ENCODE peak calls at places on chromosomes 12 and 14, in six cellular contexts. S is SHP77 treated with DMSO at 0.1 percent for 48 hours, K is amniotic stem cell, W is mucosa of descending colon, C is NCI-H524, E is iPS-NIHi11. T is an unnamed sample.

GRCh38 chr14:68926236-68926635 is 52.9 kb downstream of the ACTN1 start:
- DNase-seq in E (no peak), W (no peak), K (no peak), S (no peak), C (peak), T (no peak)

GRCh38 chr12:40336573-40337199 is 111.9 kb downstream of the LRRK2 start:
- DNase-seq in W (no peak), E (peak), C (peak), S (no peak), K (no peak), T (no peak)

GRCh38 chr14:103260629-103261124 is 73.4 kb upstream of the EIF5 start:
- DNase-seq in K (no peak), S (no peak), E (no peak), C (peak), W (peak), T (no peak)

GRCh38 chr12:57101892-57102695 is 9.1 kb downstream of the STAT6 start:
- DNase-seq in W (peak), S (no peak), C (no peak), K (no peak), E (peak), T (no peak)

GRCh38 chr12:103100226-103100866 is 142.9 kb downstream of the ASCL1 start:
- DNase-seq in E (no peak), C (no peak), S (no peak), W (no peak), K (no peak), T (no peak)

GRCh38 chr14:20247651-20248246 is 8.7 kb downstream of the OR11H4 start:
- DNase-seq in W (no peak), E (peak), S (peak), C (peak), K (no peak), T (no peak)

GRCh38 chr12:7493006-7493405 is 10.6 kb downstream of the CD163 start:
- DNase-seq in K (no peak), C (no peak), S (no peak), E (no peak), W (no peak), T (no peak)

GRCh38 chr12:6084261-6084968 is 40.1 kb downstream of the VWF start:
- DNase-seq in K (no peak), W (no peak), S (no peak), C (no peak), E (peak), T (no peak)

GRCh38 chr12:12367096-12367998 is 10.5 kb downstream of the BORCS5 start:
- DNase-seq in E (no peak), S (no peak), C (no peak), W (no peak), K (no peak), T (no peak)

GRCh38 chr12:54337280-54337842 is 12.4 kb downstream of the COPZ1 start:
- DNase-seq in W (no peak), C (peak), K (no peak), S (no peak), E (no peak), T (no peak)

GRCh38 chr14:101932668-101933067 is 31.7 kb upstream of the DYNC1H1 start:
- DNase-seq in W (no peak), S (no peak), C (no peak), E (no peak), K (no peak), T (no peak)

GRCh38 chr14:26993541-26993940 is 395.7 kb upstream of the NOVA1 start:
- DNase-seq in W (no peak), E (no peak), C (no peak), K (no peak), S (no peak), T (no peak)

GRCh38 chr14:60276347-60276746 is 27.3 kb downstream of the PPM1A start:
- DNase-seq in K (no peak), W (no peak), E (no peak), C (no peak), S (no peak), T (no peak)

GRCh38 chr14:22671622-22672021 is 27.5 kb upstream of the OR6J1 start:
- DNase-seq in W (no peak), K (no peak), E (no peak), C (no peak), S (no peak), T (no peak)

GRCh38 chr12:71888521-71888920 is 49.0 kb downstream of the TBC1D15 start:
- DNase-seq in K (no peak), S (no peak), C (no peak), W (no peak), E (no peak), T (no peak)

GRCh38 chr12:62446741-62447452 is 19.7 kb upstream of the MON2 start:
- DNase-seq in W (no peak), C (no peak), E (no peak), S (no peak), K (no peak), T (no peak)

GRCh38 chr12:75779891-75780501 is 251.6 kb downstream of the PHLDA1 start:
- DNase-seq in K (no peak), W (no peak), S (no peak), E (no peak), C (peak), T (no peak)

GRCh38 chr12:52360106-52360662 is 7.1 kb downstream of the KRT85 start:
- DNase-seq in S (no peak), W (no peak), E (no peak), K (no peak), C (no peak), T (no peak)

GRCh38 chr12:117664169-117664568 is 302.7 kb upstream of the NOS1 start:
- DNase-seq in K (no peak), C (no peak), S (no peak), E (no peak), W (no peak), T (no peak)

GRCh38 chr14:101462726-101463565 is 98.3 kb upstream of the DIO3 start:
- DNase-seq in E (no peak), S (no peak), W (no peak), K (no peak), C (no peak), T (no peak)

GRCh38 chr14:93951798-93952540 is 24.4 kb downstream of the ASB2 start:
- DNase-seq in S (no peak), E (no peak), C (no peak), K (no peak), W (no peak), T (no peak)

GRCh38 chr12:115998119-115998633 is 279.3 kb downstream of the MED13L start:
- DNase-seq in W (peak), K (peak), E (peak), S (no peak), C (peak), T (peak)

GRCh38 chr12:49049566-49050224 is 10.9 kb downstream of the KMT2D start:
- DNase-seq in C (no peak), E (no peak), W (no peak), S (no peak), K (no peak), T (no peak)

GRCh38 chr14:104403421-104404220 is 175.9 kb upstream of the C14orf180 start:
- DNase-seq in C (no peak), W (no peak), E (peak), S (no peak), K (no peak), T (no peak)

GRCh38 chr12:95214466-95214865 is 2.8 kb downstream of the FGD6 start:
- DNase-seq in W (no peak), C (peak), E (no peak), S (peak), K (no peak), T (no peak)

GRCh38 chr12:57127101-57127709 is 1.1 kb upstream of the LRP1 start:
- DNase-seq in S (no peak), K (no peak), W (peak), E (peak), C (peak), T (no peak)

GRCh38 chr14:100540926-100541620 is 46.1 kb downstream of the BEGAIN start:
- DNase-seq in E (no peak), W (no peak), S (no peak), C (no peak), K (no peak), T (no peak)

GRCh38 chr14:68668028-68668427 is 124.8 kb downstream of the ZFP36L1 start:
- DNase-seq in K (no peak), C (no peak), S (no peak), W (no peak), E (no peak), T (no peak)

GRCh38 chr14:96039633-96040311 is 610 bp downstream of the C14orf132 start:
- DNase-seq in E (peak), C (peak), W (no peak), K (no peak), S (no peak), T (no peak)

GRCh38 chr12:16949351-16949750 is 343.4 kb upstream of the LMO3 start:
- DNase-seq in W (no peak), C (peak), S (no peak), E (no peak), K (no peak), T (no peak)

GRCh38 chr14:97977711-97978261 is 1180.6 kb downstream of the VRK1 start:
- DNase-seq in E (no peak), W (peak), K (no peak), S (peak), C (peak), T (no peak)

GRCh38 chr12:57148469-57149308 is 1.3 kb upstream of the LRP1-AS start:
- DNase-seq in S (no peak), W (peak), K (no peak), E (no peak), C (no peak), T (no peak)

GRCh38 chr14:63962896-63963295 is 110.1 kb downstream of the SYNE2 start:
- DNase-seq in C (no peak), E (no peak), K (no peak), W (no peak), S (no peak), T (no peak)

GRCh38 chr14:31854508-31855075 is 222.5 kb upstream of the ARHGAP5 start:
- DNase-seq in S (no peak), K (no peak), W (no peak), E (no peak), C (no peak), T (no peak)

GRCh38 chr12:54017845-54018607 is 9.2 kb downstream of the HOXC8 start:
- DNase-seq in K (no peak), W (peak), E (peak), S (peak), C (peak), T (peak)

GRCh38 chr12:60935981-60936761 is 1324.0 kb upstream of the USP15 start:
- DNase-seq in W (no peak), K (no peak), S (no peak), C (no peak), E (peak), T (no peak)

GRCh38 chr12:46549527-46550265 is 177.1 kb upstream of the SLC38A2 start:
- DNase-seq in E (no peak), W (no peak), C (no peak), S (no peak), K (peak), T (no peak)

GRCh38 chr12:69066420-69067373 is 133.7 kb upstream of the CPM start:
- DNase-seq in S (peak), K (no peak), E (no peak), W (no peak), C (peak), T (no peak)

GRCh38 chr12:97760601-97761000 is 298.0 kb downstream of the RMST start:
- DNase-seq in W (no peak), C (no peak), E (no peak), K (no peak), S (no peak), T (no peak)